ENCODE peak calls at places on chromosome 22, in five cellular contexts. A, C, S, L and Z are unnamed samples.

GRCh38 chr22:17368144-17368726 is 1.0 kb upstream of the CECR2 start:
- DNase-seq in C (no peak), S (no peak), A (no peak), L (no peak), Z (no peak)

GRCh38 chr22:28607710-28608109 is 71.9 kb downstream of the TTC28 start:
- DNase-seq in A (no peak), C (no peak), S (no peak), L (no peak), Z (no peak)

GRCh38 chr22:44026066-44026629 is 2.0 kb downstream of the PARVB start:
- DNase-seq in S (peak), L (no peak), C (no peak), A (no peak), Z (no peak)

GRCh38 chr22:45632791-45633515 is 38.7 kb upstream of the ATXN10 start:
- DNase-seq in S (no peak), A (no peak), L (no peak), C (no peak), Z (no peak)

GRCh38 chr22:49632199-49633009 is 195.3 kb downstream of the BRD1 start:
- DNase-seq in S (peak), A (no peak), C (peak), L (no peak), Z (peak)

GRCh38 chr22:50500452-50500851 is 7.0 kb downstream of the LMF2 start:
- DNase-seq in A (no peak), L (no peak), C (no peak), S (no peak), Z (no peak)

GRCh38 chr22:25070870-25071465 is 118.5 kb downstream of the KIAA1671 start:
- DNase-seq in L (no peak), C (no peak), S (no peak), A (no peak), Z (no peak)

GRCh38 chr22:44400763-44401060 is 88.0 kb upstream of the SHISAL1 start:
- DNase-seq in A (no peak), L (no peak), C (peak), S (no peak), Z (no peak)

GRCh38 chr22:44884968-44885805 is 124.6 kb downstream of the PHF21B start:
- DNase-seq in C (no peak), A (no peak), L (no peak), S (no peak), Z (no peak)

GRCh38 chr22:49197986-49198704 is 629.5 kb downstream of the BRD1 start:
- DNase-seq in L (no peak), A (peak), S (no peak), C (no peak), Z (peak)

GRCh38 chr22:49370841-49371301 is 456.8 kb downstream of the BRD1 start:
- DNase-seq in A (peak), C (no peak), S (no peak), L (peak), Z (peak)

GRCh38 chr22:50192825-50193204 is 7.1 kb downstream of the TRABD start:
- DNase-seq in S (no peak), L (no peak), A (no peak), C (no peak), Z (no peak)

GRCh38 chr22:47014946-47015345 is 252.5 kb downstream of the TBC1D22A start:
- DNase-seq in A (no peak), C (no peak), S (no peak), L (no peak), Z (no peak)

GRCh38 chr22:47014636-47014930 is 252.1 kb downstream of the TBC1D22A start:
- DNase-seq in C (no peak), A (no peak), L (no peak), S (no peak), Z (no peak)

GRCh38 chr22:47011131-47011854 is 248.8 kb downstream of the TBC1D22A start:
- DNase-seq in S (peak), L (no peak), A (no peak), C (no peak), Z (no peak)

GRCh38 chr22:47013861-47014635 is 251.6 kb downstream of the TBC1D22A start:
- DNase-seq in L (no peak), S (no peak), A (no peak), C (no peak), Z (no peak)

DNA sequence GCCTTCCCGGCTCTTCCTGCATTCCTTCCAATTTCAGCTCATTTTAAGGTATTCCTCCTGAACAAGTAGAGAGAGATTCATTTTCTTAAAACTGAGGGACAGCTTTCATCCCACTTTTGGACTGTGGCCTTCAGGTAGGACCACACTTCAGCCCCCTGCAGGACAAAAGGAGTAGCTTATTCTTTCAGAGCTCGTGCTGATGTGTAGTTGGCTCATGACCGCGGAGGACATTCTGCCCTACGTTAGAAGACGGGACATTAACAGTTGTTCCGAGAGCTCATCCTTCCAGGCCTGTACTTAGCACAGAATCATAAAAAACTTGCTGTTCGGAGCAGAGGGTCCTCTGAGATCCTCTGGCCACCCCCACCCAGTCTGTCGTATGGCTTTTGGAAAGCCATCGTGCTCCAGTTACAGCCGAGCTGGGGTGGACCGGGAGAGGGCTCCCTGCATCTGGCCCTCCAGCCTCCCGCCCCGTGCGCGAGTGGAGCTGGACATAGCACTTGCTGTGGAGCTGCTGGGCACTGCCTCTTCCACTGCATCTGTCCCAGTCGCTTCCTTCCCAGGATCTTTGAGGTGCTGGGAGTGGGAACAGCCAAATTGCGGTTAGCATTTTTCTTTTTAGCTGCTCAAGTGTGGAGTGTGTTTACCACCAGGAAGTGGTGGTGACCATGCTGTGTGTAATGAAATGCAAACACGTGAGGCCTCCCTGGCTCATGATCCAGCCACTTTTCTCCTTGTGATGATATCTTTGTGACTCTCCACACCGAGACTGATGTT is 250.3 kb downstream of the TBC1D22A start:
- DNase-seq in A (no peak), C (peak), L (no peak), S (peak), Z (no peak)
- TF ChIP-seq CTCF in A (peak), C (peak), L (no peak), S (no peak), Z (peak)

DNA sequence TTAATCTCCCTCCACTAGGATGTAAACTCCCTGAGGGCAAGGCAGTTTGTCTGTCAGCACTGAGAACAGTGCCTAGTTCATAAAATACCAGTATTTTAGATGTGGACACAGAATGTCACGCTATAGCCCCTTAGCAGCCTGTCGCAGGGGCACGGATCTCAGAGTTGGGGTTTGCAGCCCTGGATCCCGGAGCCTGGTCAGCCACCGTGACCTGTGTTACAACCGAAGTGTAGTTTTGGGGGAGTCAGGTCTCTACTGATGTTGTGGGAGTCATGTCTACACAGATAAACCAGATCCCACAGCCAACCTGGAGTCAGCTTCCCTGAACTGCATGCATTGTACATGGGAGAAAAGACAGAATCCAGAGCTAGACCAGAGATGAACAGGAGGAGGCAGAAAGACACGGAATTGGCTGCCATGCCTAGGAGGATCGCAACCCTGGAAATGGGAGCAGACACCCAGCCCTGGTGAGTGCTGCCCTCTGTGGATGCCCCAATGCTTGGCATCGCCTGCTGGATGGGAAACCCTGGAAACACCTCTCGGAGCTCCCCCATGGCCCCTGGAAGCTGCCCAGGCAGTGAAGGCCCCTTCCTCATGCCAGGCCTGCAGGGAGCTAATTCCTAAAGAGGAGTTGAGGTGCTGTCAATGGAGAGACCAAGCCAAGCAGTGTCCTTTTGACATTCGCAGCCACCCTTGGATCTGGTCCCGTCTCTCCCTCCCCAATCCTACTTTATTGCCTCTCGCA is 851.3 kb downstream of the TBC1D22A start:
- DNase-seq in L (no peak), A (no peak), S (no peak), C (no peak), Z (no peak)
- TF ChIP-seq CTCF in L (no peak), A (no peak), S (no peak), C (no peak), Z (no peak)

GRCh38 chr22:39303358-39303757 is 16.1 kb downstream of the RPL3 start:
- DNase-seq in C (no peak), S (no peak), L (no peak), A (no peak), Z (no peak)

GRCh38 chr22:39303892-39304671 is 15.3 kb downstream of the RPL3 start:
- DNase-seq in S (no peak), L (no peak), C (no peak), A (no peak), Z (no peak)

GRCh38 chr22:39309364-39309861 is 10.0 kb downstream of the RPL3 start:
- DNase-seq in L (no peak), A (no peak), C (no peak), S (peak), Z (no peak)

GRCh38 chr22:39308614-39309363 is 10.6 kb downstream of the RPL3 start:
- DNase-seq in C (peak), L (peak), S (peak), A (peak), Z (no peak)

GRCh38 chr22:39306456-39307361 is 12.7 kb downstream of the RPL3 start:
- DNase-seq in S (no peak), A (no peak), L (peak), C (no peak), Z (no peak)
- TF ChIP-seq CTCF in S (peak), A (peak), L (no peak), C (peak), Z (peak)

GRCh38 chr22:37094239-37094638 is 15.3 kb downstream of the TMPRSS6 start:
- DNase-seq in S (no peak), A (no peak), C (no peak), L (no peak), Z (no peak)
- TF ChIP-seq CTCF in S (no peak), A (no peak), C (no peak), L (no peak), Z (no peak)

GRCh38 chr22:19892925-19893324 is 38.3 kb upstream of the GNB1L start:
- DNase-seq in C (no peak), A (no peak), L (no peak), S (no peak), Z (no peak)

GRCh38 chr22:19890502-19891349 is 36.1 kb upstream of the GNB1L start:
- DNase-seq in A (no peak), S (no peak), C (no peak), L (no peak), Z (no peak)

GRCh38 chr22:19889951-19890350 is 35.3 kb upstream of the GNB1L start:
- DNase-seq in L (no peak), C (no peak), A (no peak), S (no peak), Z (no peak)

GRCh38 chr22:19892249-19892879 is 37.7 kb upstream of the GNB1L start:
- DNase-seq in C (peak), S (no peak), L (no peak), A (no peak), Z (no peak)

GRCh38 chr22:19891350-19892248 is 36.9 kb upstream of the GNB1L start:
- DNase-seq in S (peak), C (peak), L (no peak), A (no peak), Z (no peak)
- TF ChIP-seq CTCF in S (no peak), C (no peak), L (no peak), A (no peak), Z (peak)

GRCh38 chr22:35421121-35421520 is 21.2 kb downstream of the MCM5 start:
- DNase-seq in C (no peak), A (no peak), L (no peak), S (no peak), Z (no peak)
- TF ChIP-seq CTCF in C (no peak), A (no peak), L (no peak), S (no peak), Z (no peak)

GRCh38 chr22:22397292-22397870 is 111.2 kb downstream of the ZNF280B start:
- DNase-seq in C (peak), S (peak), A (peak), L (no peak), Z (no peak)
- TF ChIP-seq CTCF in C (peak), S (no peak), A (no peak), L (no peak), Z (peak)

DNA sequence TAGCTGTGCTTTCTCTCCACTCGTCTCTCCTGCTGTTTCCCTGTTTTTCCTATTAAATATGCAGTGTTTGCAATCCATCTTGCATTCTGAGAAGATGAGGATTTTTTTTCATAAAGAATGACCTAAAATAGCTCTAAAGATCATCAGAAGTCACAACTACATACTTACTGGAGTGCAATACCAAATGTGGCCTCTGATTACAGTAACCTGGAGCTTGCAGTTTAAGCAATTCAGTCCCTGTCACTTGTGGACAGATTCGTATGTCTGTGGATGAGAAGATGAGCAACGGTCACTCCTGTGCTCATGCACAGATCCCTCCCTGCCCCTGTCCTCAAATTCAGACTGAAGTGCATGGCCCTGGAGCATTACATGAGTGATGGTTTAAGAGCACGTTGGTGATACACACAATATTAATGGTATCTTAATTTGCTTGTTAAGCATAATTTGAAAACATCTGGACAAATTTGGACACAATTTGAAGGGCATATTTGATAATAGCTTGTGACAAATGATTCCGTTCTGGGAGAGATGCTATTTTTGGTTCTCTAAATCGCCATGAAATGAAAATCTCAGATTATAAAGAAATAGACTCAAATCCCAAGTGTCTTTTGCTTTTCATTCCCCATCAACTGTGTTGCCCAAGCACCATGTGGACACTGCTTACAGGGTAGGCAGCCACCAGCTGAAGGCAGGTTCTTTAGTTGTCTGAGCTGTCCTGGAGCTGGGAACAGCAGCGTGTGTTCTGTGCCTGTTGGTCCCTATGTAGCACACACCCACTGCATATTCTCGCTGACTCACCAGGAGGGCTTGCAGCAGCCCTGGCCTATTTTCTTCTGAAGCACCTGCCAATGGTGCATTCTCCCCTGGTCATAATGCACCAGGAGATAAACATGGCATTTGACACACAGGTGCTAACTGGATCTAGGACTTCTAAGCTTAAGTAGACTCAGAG is 32.6 kb upstream of the PRAME start:
- DNase-seq in C (no peak), A (no peak), S (no peak), L (no peak), Z (no peak)
- TF ChIP-seq CTCF in C (no peak), A (no peak), S (no peak), L (no peak), Z (peak)

GRCh38 chr22:41885576-41885975 is 29.3 kb downstream of the SHISA8 start:
- DNase-seq in C (no peak), A (no peak), L (no peak), S (no peak), Z (no peak)
- TF ChIP-seq CTCF in C (no peak), A (no peak), L (no peak), S (no peak), Z (no peak)